ENCODE peak calls at places on chromosomes 5 and 9, in seven cellular contexts. One of them, this sample, is unnamed.

GRCh38 chr5:123209163-123210013 is 120.3 kb downstream of the PRDM6 start:
- DNase-seq in activated CD4-positive, alpha-beta T cell treated with anti-CD3 and anti-CD28 coated beads, Interleukin-2, amount 50 U/mL, for 1 hour: no peak
- DNase-seq in NAMALWA: no peak
- DNase-seq in A549: peak
- DNase-seq in left ventricle myocardium superior: no peak
- DNase-seq in left colon: no peak
- DNase-seq in effector memory CD4-positive, alpha-beta T cell: no peak
- DNase-seq in this sample: no peak

GRCh38 chr9:90871327-90871935 is 69.8 kb downstream of the SYK start:
- DNase-seq in A549: no peak
- DNase-seq in activated CD4-positive, alpha-beta T cell treated with anti-CD3 and anti-CD28 coated beads, Interleukin-2, amount 50 U/mL, for 1 hour: no peak
- DNase-seq in left colon: no peak
- DNase-seq in effector memory CD4-positive, alpha-beta T cell: no peak
- DNase-seq in left ventricle myocardium superior: no peak
- DNase-seq in NAMALWA: no peak
- DNase-seq in this sample: no peak

GRCh38 chr5:168446987-168447386 is 39.3 kb upstream of the RARS1 start:
- DNase-seq in activated CD4-positive, alpha-beta T cell treated with anti-CD3 and anti-CD28 coated beads, Interleukin-2, amount 50 U/mL, for 1 hour: no peak
- DNase-seq in NAMALWA: no peak
- DNase-seq in left colon: no peak
- DNase-seq in left ventricle myocardium superior: no peak
- DNase-seq in effector memory CD4-positive, alpha-beta T cell: no peak
- DNase-seq in A549: no peak
- DNase-seq in this sample: no peak

GRCh38 chr9:125486576-125486975 is 220.4 kb downstream of the MAPKAP1 start:
- DNase-seq in left colon: no peak
- DNase-seq in activated CD4-positive, alpha-beta T cell treated with anti-CD3 and anti-CD28 coated beads, Interleukin-2, amount 50 U/mL, for 1 hour: no peak
- DNase-seq in NAMALWA: no peak
- DNase-seq in left ventricle myocardium superior: peak
- DNase-seq in A549: no peak
- DNase-seq in effector memory CD4-positive, alpha-beta T cell: no peak
- DNase-seq in this sample: no peak

GRCh38 chr5:95870105-95870672 is 47.7 kb upstream of the GLRX start:
- DNase-seq in A549: no peak
- DNase-seq in left ventricle myocardium superior: no peak
- DNase-seq in left colon: no peak
- DNase-seq in effector memory CD4-positive, alpha-beta T cell: no peak
- DNase-seq in activated CD4-positive, alpha-beta T cell treated with anti-CD3 and anti-CD28 coated beads, Interleukin-2, amount 50 U/mL, for 1 hour: no peak
- DNase-seq in NAMALWA: no peak
- DNase-seq in this sample: no peak

GRCh38 chr5:72378636-72379289 is 58.6 kb downstream of the PTCD2 start:
- DNase-seq in A549: peak
- DNase-seq in activated CD4-positive, alpha-beta T cell treated with anti-CD3 and anti-CD28 coated beads, Interleukin-2, amount 50 U/mL, for 1 hour: no peak
- DNase-seq in NAMALWA: peak
- DNase-seq in effector memory CD4-positive, alpha-beta T cell: no peak
- DNase-seq in left colon: no peak
- DNase-seq in left ventricle myocardium superior: no peak
- DNase-seq in this sample: no peak

GRCh38 chr5:67361932-67362729 is 165.5 kb upstream of the CD180 start:
- DNase-seq in left colon: no peak
- DNase-seq in left ventricle myocardium superior: no peak
- DNase-seq in activated CD4-positive, alpha-beta T cell treated with anti-CD3 and anti-CD28 coated beads, Interleukin-2, amount 50 U/mL, for 1 hour: no peak
- DNase-seq in A549: no peak
- DNase-seq in NAMALWA: no peak
- DNase-seq in effector memory CD4-positive, alpha-beta T cell: no peak
- DNase-seq in this sample: no peak

GRCh38 chr5:149211566-149211965 is 60.1 kb upstream of the AFAP1L1 start:
- DNase-seq in activated CD4-positive, alpha-beta T cell treated with anti-CD3 and anti-CD28 coated beads, Interleukin-2, amount 50 U/mL, for 1 hour: no peak
- DNase-seq in left colon: no peak
- DNase-seq in effector memory CD4-positive, alpha-beta T cell: no peak
- DNase-seq in A549: no peak
- DNase-seq in NAMALWA: no peak
- DNase-seq in left ventricle myocardium superior: no peak
- DNase-seq in this sample: no peak

GRCh38 chr9:74846771-74847170 is 41.0 kb downstream of the TRPM6 start:
- DNase-seq in effector memory CD4-positive, alpha-beta T cell: no peak
- DNase-seq in left ventricle myocardium superior: no peak
- DNase-seq in NAMALWA: no peak
- DNase-seq in activated CD4-positive, alpha-beta T cell treated with anti-CD3 and anti-CD28 coated beads, Interleukin-2, amount 50 U/mL, for 1 hour: no peak
- DNase-seq in left colon: no peak
- DNase-seq in A549: peak
- DNase-seq in this sample: no peak

GRCh38 chr5:93246093-93246855 is 334.7 kb downstream of the NR2F1-AS1 start:
- DNase-seq in effector memory CD4-positive, alpha-beta T cell: no peak
- DNase-seq in A549: peak
- DNase-seq in NAMALWA: no peak
- DNase-seq in activated CD4-positive, alpha-beta T cell treated with anti-CD3 and anti-CD28 coated beads, Interleukin-2, amount 50 U/mL, for 1 hour: no peak
- DNase-seq in left colon: no peak
- DNase-seq in left ventricle myocardium superior: no peak
- DNase-seq in this sample: no peak

GRCh38 chr9:101460965-101461364 is 25.4 kb upstream of the ALDOB start:
- DNase-seq in effector memory CD4-positive, alpha-beta T cell: no peak
- DNase-seq in left colon: no peak
- DNase-seq in activated CD4-positive, alpha-beta T cell treated with anti-CD3 and anti-CD28 coated beads, Interleukin-2, amount 50 U/mL, for 1 hour: no peak
- DNase-seq in NAMALWA: no peak
- DNase-seq in A549: no peak
- DNase-seq in left ventricle myocardium superior: no peak
- DNase-seq in this sample: no peak

GRCh38 chr5:22780756-22781155 is 72.4 kb downstream of the CDH12 start:
- DNase-seq in effector memory CD4-positive, alpha-beta T cell: no peak
- DNase-seq in activated CD4-positive, alpha-beta T cell treated with anti-CD3 and anti-CD28 coated beads, Interleukin-2, amount 50 U/mL, for 1 hour: no peak
- DNase-seq in NAMALWA: no peak
- DNase-seq in left ventricle myocardium superior: no peak
- DNase-seq in left colon: no peak
- DNase-seq in A549: no peak
- DNase-seq in this sample: no peak

GRCh38 chr9:86434039-86434726 is 80.0 kb upstream of the TUT7 start:
- DNase-seq in NAMALWA: peak
- DNase-seq in left colon: no peak
- DNase-seq in activated CD4-positive, alpha-beta T cell treated with anti-CD3 and anti-CD28 coated beads, Interleukin-2, amount 50 U/mL, for 1 hour: no peak
- DNase-seq in effector memory CD4-positive, alpha-beta T cell: no peak
- DNase-seq in left ventricle myocardium superior: peak
- DNase-seq in A549: peak
- DNase-seq in this sample: no peak

GRCh38 chr5:154371687-154372086 is 74.1 kb upstream of the SAP30L start:
- DNase-seq in NAMALWA: no peak
- DNase-seq in activated CD4-positive, alpha-beta T cell treated with anti-CD3 and anti-CD28 coated beads, Interleukin-2, amount 50 U/mL, for 1 hour: no peak
- DNase-seq in left ventricle myocardium superior: no peak
- DNase-seq in left colon: no peak
- DNase-seq in effector memory CD4-positive, alpha-beta T cell: no peak
- DNase-seq in A549: peak
- DNase-seq in this sample: no peak

GRCh38 chr5:537621-538071 is 13.4 kb upstream of the SLC9A3 start:
- DNase-seq in left ventricle myocardium superior: peak
- DNase-seq in NAMALWA: no peak
- DNase-seq in A549: no peak
- DNase-seq in left colon: no peak
- DNase-seq in activated CD4-positive, alpha-beta T cell treated with anti-CD3 and anti-CD28 coated beads, Interleukin-2, amount 50 U/mL, for 1 hour: no peak
- DNase-seq in effector memory CD4-positive, alpha-beta T cell: no peak
- DNase-seq in this sample: peak

GRCh38 chr9:135248111-135248510 is 160.6 kb downstream of the OLFM1 start:
- DNase-seq in NAMALWA: no peak
- DNase-seq in activated CD4-positive, alpha-beta T cell treated with anti-CD3 and anti-CD28 coated beads, Interleukin-2, amount 50 U/mL, for 1 hour: no peak
- DNase-seq in effector memory CD4-positive, alpha-beta T cell: no peak
- DNase-seq in left colon: no peak
- DNase-seq in A549: no peak
- DNase-seq in left ventricle myocardium superior: peak
- DNase-seq in this sample: no peak

GRCh38 chr9:75019022-75019421 is 9.1 kb downstream of the CARNMT1 start:
- DNase-seq in activated CD4-positive, alpha-beta T cell treated with anti-CD3 and anti-CD28 coated beads, Interleukin-2, amount 50 U/mL, for 1 hour: no peak
- DNase-seq in NAMALWA: no peak
- DNase-seq in effector memory CD4-positive, alpha-beta T cell: no peak
- DNase-seq in A549: no peak
- DNase-seq in left colon: no peak
- DNase-seq in left ventricle myocardium superior: no peak
- DNase-seq in this sample: no peak

GRCh38 chr5:120644516-120644915 is 180.4 kb downstream of the PRR16 start:
- DNase-seq in A549: no peak
- DNase-seq in NAMALWA: no peak
- DNase-seq in left colon: no peak
- DNase-seq in left ventricle myocardium superior: no peak
- DNase-seq in activated CD4-positive, alpha-beta T cell treated with anti-CD3 and anti-CD28 coated beads, Interleukin-2, amount 50 U/mL, for 1 hour: no peak
- DNase-seq in effector memory CD4-positive, alpha-beta T cell: no peak
- DNase-seq in this sample: no peak

GRCh38 chr5:81763294-81763928 is 12.5 kb upstream of the SSBP2 start:
- DNase-seq in effector memory CD4-positive, alpha-beta T cell: no peak
- DNase-seq in A549: no peak
- DNase-seq in left colon: no peak
- DNase-seq in NAMALWA: no peak
- DNase-seq in left ventricle myocardium superior: no peak
- DNase-seq in activated CD4-positive, alpha-beta T cell treated with anti-CD3 and anti-CD28 coated beads, Interleukin-2, amount 50 U/mL, for 1 hour: no peak
- DNase-seq in this sample: no peak